ENCODE peak calls at places on chromosomes 2 and 18, in six cellular contexts. J is H9, D is mesendoderm, S is IMR-90, G is neuronal stem cell, H is H1. V is an unnamed sample.

GRCh38 chr18:62030091-62030985 is 137.5 kb upstream of the RNF152 start:
- DNase-seq in J (no peak), D (peak; percentile 54), S (no peak), G (no peak), H (no peak), V (peak; percentile 46)

GRCh38 chr2:138476940-138477339 is 24.6 kb upstream of the SPOPL start:
- DNase-seq in J (no peak), D (peak; percentile 20), S (no peak), G (no peak), H (no peak), V (no peak)

GRCh38 chr2:45011621-45012602 is 2.7 kb upstream of the SIX2 start:
- DNase-seq in J (no peak), D (no peak), S (no peak), G (no peak), H (no peak), V (no peak)

GRCh38 chr2:177989029-177989885 is 83.3 kb downstream of the PDE11A start:
- DNase-seq in J (no peak), D (no peak), S (peak; percentile 68), G (no peak), H (no peak), V (peak; percentile 28)

GRCh38 chr2:166332049-166332448 is 43.7 kb downstream of the SCN9A start:
- DNase-seq in J (no peak), D (no peak), S (no peak), G (no peak), H (no peak), V (no peak)

GRCh38 chr2:160213511-160213910 is 13.4 kb upstream of the ITGB6 start:
- DNase-seq in J (no peak), D (no peak), S (no peak), G (no peak), H (no peak), V (no peak)

GRCh38 chr2:159204381-159204780 is 82.1 kb downstream of the WDSUB1 start:
- DNase-seq in J (no peak), D (no peak), S (no peak), G (no peak), H (no peak), V (no peak)

GRCh38 chr2:233385489-233386044 is 31.3 kb downstream of the DGKD start:
- DNase-seq in J (no peak), D (no peak), S (no peak), G (no peak), H (no peak), V (peak; percentile 18)

GRCh38 chr2:42906557-42907380 is 114.4 kb upstream of the HAAO start:
- DNase-seq in J (peak; percentile 47), D (peak; percentile 72), S (peak; percentile 27), G (peak; percentile 55), H (peak; percentile 57), V (peak; percentile 76)

GRCh38 chr2:98565941-98566340 is 42.4 kb downstream of the COA5 start:
- DNase-seq in J (no peak), D (no peak), S (no peak), G (no peak), H (no peak), V (no peak)

GRCh38 chr2:160652236-160652635 is 158.6 kb upstream of the RBMS1 start:
- DNase-seq in J (no peak), D (peak; percentile 66), S (no peak), G (no peak), H (no peak), V (no peak)

GRCh38 chr18:9612989-9613388 is 1.4 kb downstream of the PPP4R1 start:
- DNase-seq in J (no peak), D (no peak), S (no peak), G (no peak), H (no peak), V (no peak)

GRCh38 chr2:187873132-187873531 is 318.9 kb upstream of the TFPI start:
- DNase-seq in J (no peak), D (no peak), S (no peak), G (no peak), H (no peak), V (peak; percentile 8)

GRCh38 chr2:69305712-69306611 is 81.1 kb downstream of the GFPT1 start:
- DNase-seq in J (peak; percentile 51), D (peak; percentile 80), S (no peak), G (no peak), H (no peak), V (no peak)

GRCh38 chr18:68797901-68798300 is at the start of gene CCDC102B:
- DNase-seq in J (no peak), D (no peak), S (peak; percentile 94), G (no peak), H (no peak), V (peak; percentile 86)

GRCh38 chr2:240509667-240510512 is 47.9 kb downstream of the ANKMY1 start:
- DNase-seq in J (peak; percentile 16), D (no peak), S (no peak), G (no peak), H (no peak), V (no peak)

GRCh38 chr2:210250577-210250976 is 25.3 kb upstream of the ACADL start:
- DNase-seq in J (no peak), D (no peak), S (no peak), G (no peak), H (no peak), V (no peak)

GRCh38 chr2:230849633-230850357 is 14.9 kb upstream of the ITM2C start:
- DNase-seq in J (peak; percentile 94), D (peak; percentile 86), S (no peak), G (no peak), H (peak; percentile 99), V (no peak)

GRCh38 chr2:10278029-10278762 is 24.5 kb upstream of the HPCAL1 start:
- DNase-seq in J (no peak), D (no peak), S (peak; percentile 42), G (no peak), H (no peak), V (peak; percentile 23)

GRCh38 chr18:2471523-2471922 is 99.8 kb downstream of the METTL4 start:
- DNase-seq in J (no peak), D (no peak), S (no peak), G (no peak), H (no peak), V (no peak)

GRCh38 chr18:3060667-3061580 is 48.0 kb upstream of the LPIN2 start:
- DNase-seq in J (no peak), D (no peak), S (no peak), G (no peak), H (no peak), V (peak; percentile 54)

GRCh38 chr2:54945401-54946219 is 104.6 kb downstream of the RTN4 start:
- DNase-seq in J (no peak), D (peak; percentile 41), S (peak; percentile 68), G (no peak), H (no peak), V (peak; percentile 53)

GRCh38 chr18:48829443-48830149 is 121.2 kb downstream of the SMAD7 start:
- DNase-seq in J (peak; percentile 64), D (peak; percentile 65), S (no peak), G (no peak), H (peak; percentile 71), V (no peak)

GRCh38 chr18:48828201-48828580 is 122.6 kb downstream of the SMAD7 start:
- DNase-seq in J (no peak), D (no peak), S (no peak), G (no peak), H (no peak), V (no peak)

GRCh38 chr18:48827321-48828200 is 123.2 kb downstream of the SMAD7 start:
- DNase-seq in J (peak; percentile 74), D (peak; percentile 87), S (peak; percentile 73), G (peak; percentile 55), H (peak; percentile 62), V (peak; percentile 89)

GRCh38 chr18:48826806-48827205 is 124.0 kb downstream of the SMAD7 start:
- DNase-seq in J (peak; percentile 12), D (no peak), S (no peak), G (no peak), H (no peak), V (no peak)

GRCh38 chr18:48828713-48829442 is 121.9 kb downstream of the SMAD7 start:
- DNase-seq in J (peak; percentile 34), D (peak; percentile 54), S (no peak), G (no peak), H (peak; percentile 54), V (no peak)
- H3K79me1 ChIP-seq in J (no peaks in the 10 kb centered on the region), D (no peaks in the 10 kb centered on the region), S (peaks cover 18% of the 10 kb centered on the region), G (no peaks in the 10 kb centered on the region), H (no peaks in the 10 kb centered on the region), V (peaks cover 32% of the 10 kb centered on the region)

GRCh38 chr2:100987974-100988373 is 14.1 kb upstream of the RPL31 start:
- DNase-seq in J (no peak), D (no peak), S (no peak), G (no peak), H (no peak), V (no peak)
- H3K79me1 ChIP-seq in J (no peaks in the 10 kb centered on the region), D (no peaks in the 10 kb centered on the region), S (no peaks in the 10 kb centered on the region), G (no peaks in the 10 kb centered on the region), H (no peaks in the 10 kb centered on the region), V (no peaks in the 10 kb centered on the region)

GRCh38 chr2:46193855-46194254 is 103.4 kb upstream of the EPAS1 start:
- DNase-seq in J (no peak), D (no peak), S (no peak), G (no peak), H (no peak), V (no peak)
- H3K79me1 ChIP-seq in J (no peaks in the 10 kb centered on the region), D (no peaks in the 10 kb centered on the region), S (no peaks in the 10 kb centered on the region), G (no peaks in the 10 kb centered on the region), H (no peaks in the 10 kb centered on the region), V (no peaks in the 10 kb centered on the region)

DNA sequence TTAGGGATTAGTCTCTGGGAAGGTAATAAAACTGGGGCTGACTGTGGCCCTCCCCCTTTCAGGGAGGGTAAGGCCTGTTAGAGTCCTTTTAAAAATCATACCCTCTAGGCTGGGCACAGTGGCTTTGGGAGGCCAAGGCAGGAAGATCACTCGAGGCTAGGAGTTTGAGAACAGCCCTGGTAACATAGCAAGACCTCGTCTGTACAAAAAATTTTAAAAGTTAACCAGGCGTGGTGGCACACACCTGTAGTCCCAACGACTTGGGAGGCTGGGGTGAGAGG is 118.7 kb downstream of the STPG4 start:
- DNase-seq in J (no peak), D (no peak), S (no peak), G (no peak), H (no peak), V (no peak)
- H3K79me1 ChIP-seq in J (no peaks in the 10 kb centered on the region), D (no peaks in the 10 kb centered on the region), S (peaks cover 33% of the 10 kb centered on the region), G (no peaks in the 10 kb centered on the region), H (no peaks in the 10 kb centered on the region), V (peaks cover 7% of the 10 kb centered on the region)

DNA sequence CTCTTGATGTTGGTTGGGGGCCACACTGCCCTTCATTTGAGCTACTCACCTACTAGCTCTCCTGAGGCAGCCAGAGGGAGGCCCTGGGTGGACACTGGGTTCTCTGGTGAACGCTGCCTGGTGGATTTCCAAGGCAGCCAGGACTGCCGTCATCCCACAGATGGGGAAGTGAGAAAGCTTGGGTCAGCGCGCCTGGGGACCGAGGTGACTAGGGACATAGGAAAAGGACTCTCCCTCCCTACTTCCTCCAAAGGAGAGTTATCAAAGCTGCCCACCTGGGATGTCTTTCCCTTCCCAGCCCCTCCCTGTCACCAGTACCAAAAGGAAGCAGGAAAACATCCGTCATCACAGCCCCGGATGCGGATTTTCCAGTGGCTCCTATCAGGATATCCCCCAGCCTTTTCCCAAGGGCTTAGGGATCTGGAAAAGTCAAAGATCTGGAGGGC is 3.8 kb upstream of the SEMA4C start:
- DNase-seq in J (no peak), D (peak; percentile 53), S (no peak), G (no peak), H (no peak), V (no peak)
- H3K79me1 ChIP-seq in J (no peaks in the 10 kb centered on the region), D (no peaks in the 10 kb centered on the region), S (no peaks in the 10 kb centered on the region), G (peaks cover 4% of the 10 kb centered on the region), H (no peaks in the 10 kb centered on the region), V (no peaks in the 10 kb centered on the region)